ENCODE peak calls at places on chromosomes 13 and 19, in eight cellular contexts. Q is foreskin fibroblast; N is HuH-7.5; W is NCI-H1092; Z is stimulated activated CD4-positive, alpha-beta T cell treated with anti-CD3 and anti-CD28 coated beads, Interleukin-15, amount 100 ng/mL, for 24 hours; C is ELR; Y is ascending aorta; K is choroid plexus epithelial cell. G is an unnamed sample.

GRCh38 chr19:10295847-10296591 is 6.3 kb downstream of the ICAM5 start:
- DNase-seq in N (no peak), K (no peak), Y (no peak), Q (no peak), C (no peak), Z (no peak), W (no peak), G (no peak)

GRCh38 chr19:11735375-11735774 is 3.4 kb downstream of the ZNF823 start:
- DNase-seq in C (no peak), Y (no peak), N (no peak), Z (no peak), Q (no peak), W (no peak), K (no peak), G (no peak)

GRCh38 chr19:1942078-1942933 is 1.3 kb downstream of the CSNK1G2 start:
- DNase-seq in W (peak), K (peak), Y (peak), Z (peak), Q (peak), N (peak), C (peak), G (peak)

GRCh38 chr19:52679598-52679997 is 41.4 kb upstream of the ZNF83 start:
- DNase-seq in W (no peak), N (no peak), Y (no peak), C (peak), K (no peak), Q (no peak), Z (no peak), G (no peak)

GRCh38 chr19:43438291-43439162 is 23.8 kb downstream of the TEX101 start:
- DNase-seq in Y (no peak), Q (peak), N (no peak), Z (peak), C (peak), W (no peak), K (peak), G (no peak)

GRCh38 chr13:112879283-112879833 is 89.7 kb upstream of the MCF2L start:
- DNase-seq in W (no peak), N (no peak), Q (peak), K (no peak), Y (no peak), Z (no peak), C (no peak), G (no peak)

GRCh38 chr19:3459322-3459881 is 20.9 kb downstream of the SMIM24 start:
- DNase-seq in Z (no peak), Y (peak), W (no peak), K (peak), Q (peak), C (peak), N (peak), G (peak)

GRCh38 chr13:20943519-20944012 is 41.0 kb upstream of the XPO4 start:
- DNase-seq in Y (peak), Z (peak), W (peak), N (peak), C (peak), Q (peak), K (peak), G (peak)

GRCh38 chr19:32866564-32867265 is 2.9 kb downstream of the SLC7A9 start:
- DNase-seq in K (no peak), N (no peak), Y (no peak), C (no peak), Z (no peak), Q (no peak), W (no peak), G (no peak)

GRCh38 chr13:106415427-106415826 is 120.0 kb downstream of the EFNB2 start:
- DNase-seq in Z (no peak), K (no peak), W (no peak), C (no peak), Y (no peak), N (no peak), Q (no peak), G (no peak)

GRCh38 chr13:113776231-113777125 is 17.5 kb downstream of the TMEM255B start:
- DNase-seq in W (peak), Y (no peak), C (no peak), Q (no peak), Z (no peak), N (no peak), K (no peak), G (no peak)

GRCh38 chr13:105008606-105009005 is 1526.9 kb downstream of the EFNB2 start:
- DNase-seq in Q (no peak), K (peak), Z (no peak), N (no peak), Y (no peak), W (no peak), C (no peak), G (no peak)

GRCh38 chr13:30334663-30335386 is 27.5 kb upstream of the KATNAL1 start:
- DNase-seq in Y (no peak), N (peak), Q (no peak), K (no peak), W (peak), C (peak), Z (no peak), G (peak)

GRCh38 chr19:12953456-12954149 is 3.4 kb downstream of the GADD45GIP1 start:
- DNase-seq in C (no peak), N (no peak), Q (no peak), K (no peak), W (no peak), Y (no peak), Z (no peak), G (no peak)

GRCh38 chr19:33564836-33565338 is 43.3 kb upstream of the PEPD start:
- DNase-seq in Z (no peak), Q (no peak), C (no peak), Y (no peak), K (no peak), W (no peak), N (no peak), G (no peak)

GRCh38 chr19:6707658-6708018 is 12.8 kb downstream of the C3 start:
- DNase-seq in W (no peak), Y (no peak), K (no peak), Q (no peak), C (no peak), Z (no peak), N (no peak), G (no peak)

G was measured in retina.